ENCODE peak calls at places on chromosome 17, in seven cellular contexts. I is HCT116, S is SK-N-SH, C is H1, L is GM12878, Q is HepG2, F is K562. G is an unnamed sample.

GRCh38 chr17:43787728-43788127 is 7.5 kb downstream of the CFAP97D1 start:
- DNase-seq in S (no peak), F (no peak), Q (no peak), I (no peak), C (no peak), L (no peak), G (no peak)

GRCh38 chr17:7552621-7553051 is 3.8 kb downstream of the TNFSF12 start:
- DNase-seq in S (no peak), F (no peak), I (no peak), L (peak; percentile 95), Q (no peak), C (no peak), G (no peak)

GRCh38 chr17:27276653-27277156 is 17.2 kb upstream of the WSB1 start:
- DNase-seq in Q (no peak), L (no peak), F (no peak), I (no peak), S (peak; percentile 15), C (peak; percentile 50), G (no peak)

GRCh38 chr17:40325156-40326013 is 16.4 kb downstream of the RARA start:
- DNase-seq in S (no peak), C (no peak), I (no peak), F (no peak), Q (no peak), L (no peak), G (no peak)

GRCh38 chr17:21452377-21453143 is 76.4 kb downstream of the KCNJ12 start:
- DNase-seq in L (no peak), F (peak; percentile 25), I (peak; percentile 33), Q (peak; percentile 13), S (no peak), C (peak; percentile 36), G (peak; percentile 53)

GRCh38 chr17:40095944-40096791 is 4.2 kb downstream of the NR1D1 start:
- DNase-seq in F (no peak), I (no peak), Q (no peak), L (peak; percentile 99), C (no peak), S (no peak), G (no peak)

GRCh38 chr17:35588196-35588920 is 1.2 kb downstream of the AP2B1 start:
- DNase-seq in L (no peak), S (no peak), F (no peak), Q (no peak), C (no peak), I (peak; percentile 73), G (peak; percentile 63)

GRCh38 chr17:55448681-55449080 is 27.0 kb upstream of the MMD start:
- DNase-seq in S (no peak), F (no peak), C (no peak), L (no peak), Q (no peak), I (no peak), G (no peak)

GRCh38 chr17:65463242-65463641 is 98.2 kb downstream of the AXIN2 start:
- DNase-seq in L (no peak), I (no peak), Q (no peak), S (no peak), C (no peak), F (no peak), G (peak; percentile 42)

GRCh38 chr17:76386966-76387765 is 2.8 kb downstream of the SPHK1 start:
- DNase-seq in C (no peak), F (no peak), Q (no peak), I (no peak), S (no peak), L (no peak), G (no peak)

GRCh38 chr17:76384222-76384986 is at the start of gene SPHK1:
- DNase-seq in L (no peak), C (no peak), S (peak; percentile 91), F (peak; percentile 87), Q (peak; percentile 74), I (peak; percentile 51), G (peak; percentile 85)

GRCh38 chr17:76384987-76385891 is 830 bp downstream of the SPHK1 start:
- DNase-seq in Q (peak; percentile 39), L (no peak), F (peak; percentile 51), S (peak; percentile 76), C (no peak), I (no peak), G (peak; percentile 43)

GRCh38 chr17:76383645-76384221 is 676 bp upstream of the SPHK1 start:
- DNase-seq in S (peak; percentile 90), F (peak; percentile 57), L (no peak), I (no peak), Q (peak; percentile 63), C (no peak), G (peak; percentile 73)

DNA sequence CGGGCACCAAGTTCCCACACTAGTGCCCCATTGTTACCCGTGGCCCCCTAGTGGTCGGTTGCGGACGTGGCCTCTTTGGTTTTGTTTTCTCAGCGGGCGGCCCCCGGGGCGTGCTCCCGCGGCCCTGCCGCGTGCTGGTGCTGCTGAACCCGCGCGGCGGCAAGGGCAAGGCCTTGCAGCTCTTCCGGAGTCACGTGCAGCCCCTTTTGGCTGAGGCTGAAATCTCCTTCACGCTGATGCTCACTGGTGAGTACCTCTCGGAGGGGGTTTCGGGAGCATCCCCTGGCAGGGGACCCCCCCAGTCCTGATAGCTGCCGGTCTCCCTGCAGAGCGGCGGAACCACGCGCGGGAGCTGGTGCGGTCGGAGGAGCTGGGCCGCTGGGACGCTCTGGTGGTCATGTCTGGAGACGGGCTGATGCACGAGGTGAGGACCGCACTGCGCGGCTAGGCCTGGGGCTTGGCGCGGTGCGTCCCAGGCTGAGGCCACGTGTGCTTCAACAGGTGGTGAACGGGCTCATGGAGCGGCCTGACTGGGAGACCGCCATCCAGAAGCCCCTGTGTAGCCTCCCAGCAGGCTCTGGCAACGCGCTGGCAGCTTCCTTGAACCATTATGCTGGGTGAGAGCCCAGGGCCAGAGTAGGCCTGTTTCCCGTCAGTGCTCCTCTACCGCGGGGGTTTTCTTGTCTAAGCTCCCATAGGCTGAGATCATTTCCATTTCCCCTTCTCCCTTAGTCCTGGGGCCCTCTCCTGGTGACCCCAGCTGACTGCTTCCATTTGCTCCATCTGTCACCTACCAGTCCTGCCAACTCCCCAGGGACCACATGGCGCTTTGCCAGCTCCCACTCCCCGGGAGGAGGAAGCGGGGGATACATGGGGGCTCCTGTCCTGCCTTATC is 1.7 kb downstream of the SPHK1 start:
- DNase-seq in I (peak; percentile 68), L (no peak), F (peak; percentile 84), Q (peak; percentile 85), C (no peak), S (peak; percentile 96), G (peak; percentile 85)
- TF ChIP-seq JUND in I (no peak), L (no peak), F (no peak), Q (no peak), C (no peak), S (no peak), G (no peak)

GRCh38 chr17:70239391-70239826 is 70.1 kb downstream of the KCNJ2 start:
- DNase-seq in Q (no peak), F (no peak), C (no peak), L (no peak), S (no peak), I (no peak), G (no peak)
- TF ChIP-seq JUND in Q (no peak), F (no peak), C (no peak), L (no peak), S (no peak), I (no peak), G (peak; percentile 55)

GRCh38 chr17:74780443-74781238 is 4.5 kb upstream of the NAT9 start:
- DNase-seq in F (peak; percentile 52), C (no peak), I (peak; percentile 61), S (peak; percentile 81), Q (peak; percentile 88), L (no peak), G (peak; percentile 76)
- TF ChIP-seq JUND in F (no peak), C (no peak), I (no peak), S (no peak), Q (no peak), L (no peak), G (no peak)

GRCh38 chr17:46152423-46152822 is 40.8 kb downstream of the KANSL1 start:
- DNase-seq in F (no peak), I (no peak), C (no peak), L (peak; percentile 48), S (no peak), Q (no peak), G (no peak)
- TF ChIP-seq JUND in F (no peak), I (no peak), C (no peak), L (no peak), S (no peak), Q (no peak), G (no peak)

DNA sequence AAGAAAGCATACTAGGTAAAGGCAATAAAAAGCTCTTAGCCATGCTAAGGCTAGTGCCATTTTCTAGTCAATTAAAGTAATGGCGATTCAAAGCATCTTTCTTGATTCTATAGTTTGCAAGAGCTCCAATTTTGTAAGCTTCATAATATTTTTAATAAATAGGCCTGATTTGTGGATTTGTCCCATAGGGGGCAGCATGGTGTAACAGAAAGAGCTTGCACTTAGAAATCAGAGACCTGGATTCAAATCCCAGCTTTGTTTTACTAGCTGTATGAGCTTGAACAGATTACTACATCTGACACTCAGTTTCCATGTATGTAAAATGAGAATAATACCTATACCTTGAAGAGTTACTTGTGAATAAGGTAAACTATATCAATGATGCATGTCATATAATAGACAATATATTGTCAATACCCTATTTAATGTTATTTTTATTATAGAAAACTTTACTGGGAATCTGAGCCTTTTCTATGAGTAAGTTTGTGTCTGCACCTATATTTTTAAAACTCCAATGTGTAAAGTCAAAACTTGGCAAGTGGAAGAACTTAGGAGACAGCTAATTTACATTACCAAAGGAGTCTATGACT is 93.6 kb upstream of the NOG start:
- DNase-seq in S (no peak), Q (peak; percentile 24), C (no peak), I (peak; percentile 57), L (no peak), F (peak; percentile 23), G (no peak)
- TF ChIP-seq JUND in S (no peak), Q (no peak), C (no peak), I (no peak), L (no peak), F (no peak), G (no peak)

G was measured in T47D.